ENCODE peak calls at places on chromosomes 11 and 22, in eight cellular contexts. U is astrocyte of the spinal cord, L is C1 segment of cervical spinal cord, W is ACHN, N is WTC11, K is lower lobe of right lung, X is fibroblast of mammary gland, Z is thoracic aorta. G is an unnamed sample.

GRCh38 chr11:102138677-102139076 is 28.4 kb downstream of the YAP1 start:
- DNase-seq in U (peak; percentile 92), L (no peak), W (peak; percentile 8), N (no peak), K (no peak), X (peak; percentile 89), Z (no peak), G (no peak)

GRCh38 chr11:95516786-95517185 is 272.8 kb downstream of the FAM76B start:
- DNase-seq in U (no peak), L (no peak), W (no peak), N (no peak), K (no peak), X (peak; percentile 97), Z (no peak), G (no peak)

GRCh38 chr11:83558281-83558680 is 272.1 kb upstream of the CCDC90B start:
- DNase-seq in U (no peak), L (no peak), W (no peak), N (no peak), K (no peak), X (no peak), Z (no peak), G (no peak)

GRCh38 chr11:123575441-123575840 is 79.0 kb downstream of the SCN3B start:
- DNase-seq in U (no peak), L (no peak), W (no peak), N (no peak), K (no peak), X (no peak), Z (no peak), G (no peak)

GRCh38 chr22:21778705-21779363 is 43.2 kb upstream of the YPEL1 start:
- DNase-seq in U (peak; percentile 86), L (no peak), W (peak; percentile 48), N (no peak), K (no peak), X (peak; percentile 78), Z (no peak), G (no peak)

GRCh38 chr11:17505146-17505545 is 28.5 kb upstream of the ABCC8 start:
- DNase-seq in U (no peak), L (no peak), W (no peak), N (no peak), K (no peak), X (no peak), Z (no peak), G (no peak)

GRCh38 chr22:42800731-42801536 is 56.1 kb downstream of the ARFGAP3 start:
- DNase-seq in U (no peak), L (no peak), W (no peak), N (no peak), K (no peak), X (no peak), Z (no peak), G (no peak)

GRCh38 chr11:120912504-120912903 is 111.4 kb upstream of the TBCEL start:
- DNase-seq in U (peak; percentile 27), L (no peak), W (peak; percentile 48), N (no peak), K (no peak), X (peak; percentile 57), Z (no peak), G (no peak)

GRCh38 chr11:69352181-69352580 is 58.2 kb downstream of the MYEOV start:
- DNase-seq in U (no peak), L (no peak), W (no peak), N (no peak), K (no peak), X (no peak), Z (no peak), G (no peak)

GRCh38 chr11:72758690-72759389 is 6.6 kb upstream of the ARAP1 start:
- DNase-seq in U (peak; percentile 95), L (no peak), W (peak; percentile 56), N (no peak), K (no peak), X (peak; percentile 90), Z (no peak), G (no peak)

GRCh38 chr11:11622772-11623531 is 1.1 kb upstream of the GALNT18 start:
- DNase-seq in U (no peak), L (no peak), W (no peak), N (no peak), K (no peak), X (no peak), Z (no peak), G (no peak)

GRCh38 chr11:44983786-44984185 is 33.1 kb upstream of the TP53I11 start:
- DNase-seq in U (no peak), L (no peak), W (no peak), N (no peak), K (no peak), X (no peak), Z (no peak), G (no peak)

GRCh38 chr11:21636561-21636960 is 556.3 kb upstream of the ANO5 start:
- DNase-seq in U (no peak), L (no peak), W (no peak), N (no peak), K (no peak), X (no peak), Z (no peak), G (no peak)

GRCh38 chr11:78957481-78958245 is 383.0 kb upstream of the NARS2 start:
- DNase-seq in U (peak; percentile 41), L (no peak), W (no peak), N (no peak), K (no peak), X (peak; percentile 66), Z (no peak), G (no peak)

GRCh38 chr22:39169797-39170466 is 17.5 kb upstream of the CBX7 start:
- DNase-seq in U (no peak), L (no peak), W (no peak), N (no peak), K (no peak), X (no peak), Z (no peak), G (no peak)

GRCh38 chr11:45665206-45665932 is at the start of gene CHST1:
- DNase-seq in U (peak; percentile 13), L (peak; percentile 58), W (peak; percentile 37), N (peak; percentile 43), K (no peak), X (no peak), Z (no peak), G (peak; percentile 56)

GRCh38 chr22:30459206-30460052 is 12.4 kb downstream of the SEC14L3 start:
- DNase-seq in U (peak; percentile 14), L (no peak), W (peak; percentile 30), N (peak; percentile 50), K (no peak), X (peak; percentile 20), Z (no peak), G (no peak)

GRCh38 chr22:27546157-27546556 is 255.4 kb downstream of the MN1 start:
- DNase-seq in U (no peak), L (no peak), W (no peak), N (no peak), K (no peak), X (no peak), Z (no peak), G (no peak)

GRCh38 chr22:37824674-37825641 is 1.8 kb downstream of the GALR3 start:
- DNase-seq in U (no peak), L (no peak), W (no peak), N (peak; percentile 63), K (no peak), X (no peak), Z (no peak), G (no peak)

GRCh38 chr11:62545437-62546243 is 966 bp downstream of the AHNAK start:
- DNase-seq in U (peak; percentile 97), L (peak; percentile 55), W (peak; percentile 92), N (peak; percentile 80), K (peak; percentile 91), X (peak; percentile 93), Z (peak; percentile 82), G (no peak)

GRCh38 chr11:75721852-75722668 is 4.4 kb downstream of the MOGAT2 start:
- DNase-seq in U (no peak), L (no peak), W (no peak), N (no peak), K (no peak), X (no peak), Z (no peak), G (no peak)

GRCh38 chr11:102199673-102200072 is 89.4 kb downstream of the YAP1 start:
- DNase-seq in U (no peak), L (no peak), W (no peak), N (no peak), K (no peak), X (no peak), Z (no peak), G (no peak)

GRCh38 chr11:130124096-130124495 is 35.5 kb upstream of the ST14 start:
- DNase-seq in U (peak; percentile 78), L (no peak), W (peak; percentile 72), N (no peak), K (peak; percentile 91), X (peak; percentile 94), Z (peak; percentile 51), G (no peak)

GRCh38 chr22:48659393-48659792 is 1168.3 kb downstream of the BRD1 start:
- DNase-seq in U (no peak), L (no peak), W (no peak), N (no peak), K (no peak), X (no peak), Z (no peak), G (no peak)

GRCh38 chr11:86464509-86465221 is 90.0 kb downstream of the CCDC81 start:
- DNase-seq in U (no peak), L (no peak), W (no peak), N (no peak), K (no peak), X (no peak), Z (no peak), G (no peak)

GRCh38 chr22:25572708-25573161 is 8.3 kb downstream of the GRK3 start:
- DNase-seq in U (no peak), L (no peak), W (no peak), N (no peak), K (no peak), X (no peak), Z (no peak), G (no peak)

GRCh38 chr22:36425977-36426523 is 38.3 kb upstream of the MYH9 start:
- DNase-seq in U (no peak), L (peak; percentile 3), W (peak; percentile 42), N (no peak), K (peak; percentile 65), X (peak; percentile 45), Z (no peak), G (no peak)

GRCh38 chr11:16279524-16279923 is 76.8 kb downstream of the SOX6 start:
- DNase-seq in U (no peak), L (no peak), W (no peak), N (no peak), K (no peak), X (no peak), Z (no peak), G (no peak)

GRCh38 chr11:131904756-131905155 is 534.3 kb downstream of the NTM start:
- DNase-seq in U (peak; percentile 96), L (no peak), W (no peak), N (peak; percentile 53), K (no peak), X (no peak), Z (no peak), G (no peak)

GRCh38 chr11:23399995-23400394 is 539.7 kb upstream of the CCDC179 start:
- DNase-seq in U (no peak), L (no peak), W (no peak), N (no peak), K (peak; percentile 34), X (no peak), Z (no peak), G (no peak)

GRCh38 chr22:20566420-20567260 is 59.2 kb downstream of the MED15 start:
- DNase-seq in U (peak; percentile 77), L (no peak), W (peak; percentile 81), N (no peak), K (no peak), X (peak; percentile 95), Z (no peak), G (no peak)

GRCh38 chr11:121249039-121249663 is 43.4 kb upstream of the SC5D start:
- DNase-seq in U (peak; percentile 73), L (no peak), W (peak; percentile 48), N (no peak), K (no peak), X (peak; percentile 53), Z (no peak), G (no peak)

GRCh38 chr22:30575011-30575671 is 676 bp upstream of the GAL3ST1 start:
- DNase-seq in U (peak; percentile 29), L (no peak), W (peak; percentile 77), N (no peak), K (no peak), X (peak; percentile 46), Z (peak; percentile 25), G (peak; percentile 58)

GRCh38 chr22:36177160-36177559 is 16.6 kb upstream of the APOL3 start:
- DNase-seq in U (no peak), L (no peak), W (no peak), N (no peak), K (no peak), X (no peak), Z (no peak), G (no peak)